ENCODE peak calls at places on chromosomes 2 and 18, in four cellular contexts. E is bronchial epithelial cell, O is upper lobe of right lung, Y is Peyer's patch. K is an unnamed sample.
A peak's percentile ranks its signal among the peaks of the same experiment; 100 is the strongest.

GRCh38 chr2:40734797-40735196 is 282.9 kb upstream of the SLC8A1 start:
- DNase-seq in O (no peak), Y (no peak), E (no peak), K (no peak)

GRCh38 chr2:18219676-18220075 is 340.8 kb downstream of the RDH14 start:
- DNase-seq in E (peak; percentile 17), Y (no peak), O (no peak), K (no peak)

GRCh38 chr2:136075466-136075865 is 42.5 kb downstream of the CXCR4 start:
- DNase-seq in O (no peak), Y (no peak), E (no peak), K (no peak)

GRCh38 chr2:56191617-56192016 is 7.8 kb downstream of the CCDC85A start:
- DNase-seq in Y (no peak), E (peak; percentile 49), O (no peak), K (no peak)

GRCh38 chr18:32086866-32087265 is 4.8 kb upstream of the RNF138 start:
- DNase-seq in E (peak; percentile 96), Y (no peak), O (no peak), K (no peak)

GRCh38 chr2:216727346-216728122 is 32.2 kb upstream of the IGFBP5 start:
- DNase-seq in O (no peak), E (peak; percentile 38), Y (no peak), K (no peak)

GRCh38 chr2:156622491-156622890 is 186.3 kb downstream of the GPD2 start:
- DNase-seq in Y (no peak), O (no peak), E (no peak), K (no peak)

GRCh38 chr18:8776013-8776515 is 70.7 kb downstream of the MTCL1 start:
- DNase-seq in E (no peak), O (no peak), Y (peak; percentile 23), K (no peak)

GRCh38 chr2:173077506-173078177 is 2.0 kb downstream of the MAP3K20 start:
- DNase-seq in E (peak; percentile 51), O (no peak), Y (no peak), K (no peak)

GRCh38 chr2:15704086-15704787 is 112.6 kb downstream of the DDX1 start:
- DNase-seq in Y (no peak), E (peak; percentile 15), O (no peak), K (no peak)

GRCh38 chr2:113276216-113276905 is 2.4 kb downstream of the PAX8 start:
- DNase-seq in E (no peak), O (no peak), Y (no peak), K (no peak)

GRCh38 chr18:47250415-47251046 is 929 bp downstream of the SKOR2 start:
- DNase-seq in O (no peak), Y (no peak), E (no peak), K (no peak)

GRCh38 chr2:231680284-231680991 is 27.9 kb upstream of the PTMA start:
- DNase-seq in O (peak; percentile 79), E (peak; percentile 47), Y (peak; percentile 71), K (no peak)

GRCh38 chr2:238167761-238168160 is 9.0 kb downstream of the ERFE start:
- DNase-seq in O (peak; percentile 56), Y (no peak), E (no peak), K (no peak)

GRCh38 chr18:52465391-52465790 is 125.4 kb downstream of the DCC start:
- DNase-seq in E (no peak), Y (no peak), O (no peak), K (no peak)

GRCh38 chr2:233754872-233755611 is 5.0 kb upstream of the UGT1A1 start:
- DNase-seq in O (no peak), Y (no peak), E (no peak), K (no peak)

GRCh38 chr2:112141623-112142001 is 3.4 kb downstream of the FBLN7 start:
- DNase-seq in E (no peak), O (no peak), Y (no peak), K (no peak)

GRCh38 chr2:10839813-10840212 is 27.2 kb upstream of the PDIA6 start:
- DNase-seq in E (no peak), Y (no peak), O (no peak), K (no peak)

GRCh38 chr18:36412778-36413177 is 115.3 kb downstream of the FHOD3 start:
- DNase-seq in Y (no peak), O (no peak), E (peak; percentile 46), K (no peak)

GRCh38 chr2:64604929-64605550 is 48.7 kb downstream of the SERTAD2 start:
- DNase-seq in O (no peak), E (peak; percentile 41), Y (peak; percentile 54), K (no peak)

GRCh38 chr2:45436456-45436855 is 174.6 kb downstream of the SRBD1 start:
- DNase-seq in O (no peak), Y (no peak), E (no peak), K (no peak)

GRCh38 chr18:42330296-42330695 is 375.3 kb downstream of the PIK3C3 start:
- DNase-seq in E (no peak), O (no peak), Y (no peak), K (no peak)

GRCh38 chr2:186570587-186570986 is 19.3 kb upstream of the ITGAV start:
- DNase-seq in E (peak; percentile 92), Y (no peak), O (no peak), K (no peak)

GRCh38 chr2:153074207-153074606 is 355.8 kb downstream of the ARL6IP6 start:
- DNase-seq in E (peak; percentile 68), Y (no peak), O (no peak), K (no peak)

GRCh38 chr18:59621027-59621426 is 76.2 kb downstream of the CCBE1 start:
- DNase-seq in O (no peak), E (peak; percentile 85), Y (no peak), K (no peak)

GRCh38 chr2:38771632-38772031 is 6.4 kb upstream of the GEMIN6 start:
- DNase-seq in E (peak; percentile 61), O (no peak), Y (no peak), K (no peak)

GRCh38 chr2:145190031-145190703 is 670.2 kb upstream of the ZEB2 start:
- DNase-seq in Y (no peak), E (peak; percentile 48), O (no peak), K (no peak)

GRCh38 chr18:33826151-33826550 is 248.1 kb downstream of the ASXL3 start:
- DNase-seq in Y (no peak), E (no peak), O (no peak), K (no peak)

GRCh38 chr18:72866901-72867701 is 686 bp downstream of the NETO1 start:
- DNase-seq in Y (no peak), O (no peak), E (no peak), K (no peak)

GRCh38 chr2:56416500-56417176 is 232.8 kb downstream of the CCDC85A start:
- DNase-seq in E (no peak), Y (no peak), O (no peak), K (no peak)

GRCh38 chr2:112706170-112706664 is 14.6 kb upstream of the NT5DC4 start:
- DNase-seq in E (peak; percentile 86), Y (peak; percentile 73), O (no peak), K (no peak)

GRCh38 chr2:24409700-24410556 is 49.6 kb upstream of the ITSN2 start:
- DNase-seq in E (peak; percentile 69), Y (peak; percentile 73), O (no peak), K (no peak)

GRCh38 chr2:241898681-241899270 is 29.2 kb downstream of the RTP5 start:
- DNase-seq in Y (peak; percentile 43), E (no peak), O (peak; percentile 50), K (peak; percentile 42)

DNA sequence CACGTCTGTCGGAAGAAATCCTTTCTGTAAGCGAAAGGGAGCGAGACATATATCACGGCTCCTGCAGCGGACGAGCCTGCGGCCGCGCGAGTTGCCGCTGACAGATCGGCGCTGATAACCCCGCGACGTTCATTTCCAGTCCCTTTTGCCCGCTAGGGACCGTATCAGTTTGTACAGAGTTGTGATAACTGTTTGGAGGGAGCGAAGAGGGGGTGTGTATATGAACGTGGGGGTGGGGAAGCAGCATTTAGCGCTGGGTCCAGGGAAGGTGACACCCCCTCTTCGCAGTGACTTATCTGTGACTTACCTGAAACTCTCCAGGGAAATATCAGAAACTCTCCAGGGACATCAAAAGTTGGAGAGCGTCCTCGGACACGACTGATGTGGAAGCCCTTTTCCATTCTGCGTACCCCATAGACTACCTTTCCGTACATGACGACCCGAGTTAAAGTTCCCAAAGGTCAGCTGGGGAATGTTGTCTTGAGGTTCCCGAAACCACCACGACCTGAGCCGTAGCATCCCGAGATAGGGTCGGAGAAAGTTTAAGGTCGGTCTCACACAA is 948 bp upstream of the GATA6 start:
- DNase-seq in O (no peak), Y (peak; percentile 68), E (no peak), K (no peak)
- TF ChIP-seq CTCF in O (no peak), Y (no peak), E (peak; percentile 7), K (no peak)

DNA sequence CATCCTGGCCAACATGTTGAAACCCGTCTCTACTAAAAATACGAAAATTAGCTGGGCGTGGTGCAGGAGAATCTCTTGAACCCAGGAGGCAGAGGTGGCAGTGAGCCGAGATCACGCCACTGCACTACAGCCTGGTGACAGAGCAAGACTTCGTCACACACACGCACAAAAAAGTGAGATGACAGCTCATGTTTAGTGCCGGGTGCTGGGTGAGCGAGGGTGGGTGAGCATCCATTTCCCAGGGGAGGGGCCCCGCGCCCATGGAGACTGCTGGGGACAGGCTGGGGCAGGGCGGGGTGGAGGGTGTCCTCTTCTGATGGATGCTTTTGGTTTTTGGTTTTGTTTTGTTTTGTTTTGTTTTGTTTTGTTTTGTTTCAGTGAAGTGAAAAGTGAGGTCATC is 206.5 kb downstream of the GBX2 start:
- DNase-seq in O (no peak), Y (peak; percentile 35), E (no peak), K (no peak)
- H3K36me3 ChIP-seq in O (no peaks in the 10 kb centered on the region), Y (no peaks in the 10 kb centered on the region), E (no peaks in the 10 kb centered on the region), K (peaks cover 4% of the 10 kb centered on the region)

DNA sequence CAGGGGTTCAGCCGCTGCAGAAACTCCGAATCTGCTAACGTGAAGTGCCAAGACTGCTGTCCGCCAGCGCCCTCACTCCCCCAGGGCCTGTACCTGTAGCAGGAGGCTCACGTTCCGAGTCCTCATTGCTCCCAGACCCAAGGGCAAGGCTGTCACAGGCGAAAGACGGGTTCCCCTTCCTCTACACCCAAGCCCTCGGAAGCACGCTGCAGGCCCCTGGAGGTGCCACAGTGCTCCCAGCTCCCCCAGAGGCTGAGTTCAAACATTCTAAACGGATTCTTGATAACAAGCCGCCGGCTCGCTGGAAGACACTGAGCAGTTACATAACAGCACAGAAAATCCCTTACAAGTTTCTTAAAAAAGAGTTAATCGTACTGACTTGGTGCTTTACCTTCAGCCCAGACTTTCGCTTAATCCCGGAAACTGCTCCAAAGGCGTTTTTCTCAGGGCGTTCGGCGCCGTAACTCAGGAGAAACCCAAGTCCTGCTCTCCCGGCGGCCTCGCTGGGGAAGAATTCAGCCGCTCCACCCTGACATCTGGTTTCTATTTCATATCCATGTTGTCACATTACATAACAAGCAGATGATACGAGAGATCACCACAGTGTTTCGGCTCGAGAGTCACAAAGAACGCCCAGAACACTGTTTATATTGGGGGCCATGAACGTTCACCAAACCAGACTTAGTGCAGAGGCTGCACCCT is 92.0 kb downstream of the HDAC4 start:
- DNase-seq in E (no peak), O (peak; percentile 63), Y (peak; percentile 50), K (no peak)
- TF ChIP-seq CTCF in E (no peak), O (no peak), Y (no peak), K (no peak)

DNA sequence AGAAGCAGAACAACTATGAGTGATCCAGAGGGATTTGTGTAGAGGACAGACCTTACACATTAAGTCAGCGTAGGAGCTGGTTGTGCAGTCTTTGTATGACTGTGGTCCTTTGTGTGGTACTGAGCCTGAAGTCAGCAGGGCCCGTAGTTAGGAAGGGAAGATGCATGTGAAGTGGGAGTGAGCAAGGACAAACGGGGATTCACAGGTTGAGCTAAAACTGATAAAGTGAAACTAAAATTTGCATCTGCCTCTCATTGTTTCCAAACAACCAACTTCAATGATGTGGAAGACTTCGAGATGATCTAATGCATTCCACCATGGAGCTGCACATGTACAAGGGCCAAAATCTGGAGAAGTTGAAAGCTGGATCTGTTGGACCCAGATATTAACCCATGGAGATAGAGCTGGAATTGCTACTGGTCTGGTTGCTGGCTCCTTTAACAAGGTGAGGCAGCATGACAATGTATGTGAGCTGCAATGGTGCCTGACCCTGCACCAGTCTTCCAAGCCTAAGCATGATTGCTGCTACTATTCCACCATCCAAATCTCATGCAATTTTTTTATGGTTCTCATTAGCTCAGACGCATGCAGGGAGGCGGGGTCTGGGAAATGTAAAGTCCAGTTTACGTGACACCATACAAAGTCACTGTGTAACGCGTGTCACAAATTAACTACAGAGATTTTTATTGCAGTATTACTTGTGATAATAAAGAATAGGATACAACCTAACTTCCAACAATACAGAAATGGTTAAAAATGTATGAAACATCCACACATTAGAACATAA is 12.1 kb upstream of the CYBRD1 start:
- DNase-seq in E (no peak), Y (peak; percentile 80), O (no peak), K (no peak)
- H3K36me3 ChIP-seq in E (no peaks in the 10 kb centered on the region), Y (no peaks in the 10 kb centered on the region), O (no peaks in the 10 kb centered on the region), K (no peaks in the 10 kb centered on the region)

K was measured in lower lobe of right lung.